ENCODE peak calls at places on chromosomes 11 and 22, in six cellular contexts. X, S, D, J, Q and T are unnamed samples.

GRCh38 chr22:49170053-49170452 is 657.6 kb downstream of the BRD1 start:
- DNase-seq in X (no peak), S (no peak), D (no peak), J (no peak), Q (no peak), T (no peak)

GRCh38 chr11:96229354-96229973 is 113.5 kb downstream of the MAML2 start:
- DNase-seq in X (no peak), S (no peak), D (no peak), J (no peak), Q (no peak), T (no peak)

GRCh38 chr11:7449841-7450214 is 35.5 kb upstream of the OLFML1 start:
- DNase-seq in X (no peak), S (no peak), D (no peak), J (no peak), Q (no peak), T (no peak)

GRCh38 chr11:78419327-78419726 is 1.7 kb upstream of the GAB2 start:
- DNase-seq in X (no peak), S (peak; percentile 75), D (peak; percentile 99), J (peak; percentile 73), Q (peak; percentile 44), T (peak; percentile 97)

GRCh38 chr11:82663535-82663934 is 70.1 kb downstream of the FAM181B start:
- DNase-seq in X (no peak), S (no peak), D (no peak), J (no peak), Q (no peak), T (no peak)

GRCh38 chr11:129418039-129418438 is 42.4 kb downstream of the BARX2 start:
- DNase-seq in X (no peak), S (no peak), D (no peak), J (peak; percentile 16), Q (no peak), T (no peak)

GRCh38 chr22:44023404-44024287 is 456 bp upstream of the PARVB start:
- DNase-seq in X (peak; percentile 65), S (peak; percentile 42), D (peak; percentile 43), J (no peak), Q (no peak), T (no peak)

GRCh38 chr11:76025068-76025467 is 181.2 kb downstream of the WNT11 start:
- DNase-seq in X (no peak), S (no peak), D (peak; percentile 85), J (no peak), Q (no peak), T (peak; percentile 95)

GRCh38 chr11:30583505-30584280 is 2.5 kb downstream of the MPPED2 start:
- DNase-seq in X (peak; percentile 70), S (peak; percentile 66), D (no peak), J (peak; percentile 7), Q (peak; percentile 6), T (no peak)
- H3K4me3 ChIP-seq in X (peak overlapping the region; percentile 91), S (peak overlapping the region; percentile 44), D (no peak overlapping the region), J (no peak overlapping the region), Q (peak overlapping the region; percentile 96), T (no peak overlapping the region)

DNA sequence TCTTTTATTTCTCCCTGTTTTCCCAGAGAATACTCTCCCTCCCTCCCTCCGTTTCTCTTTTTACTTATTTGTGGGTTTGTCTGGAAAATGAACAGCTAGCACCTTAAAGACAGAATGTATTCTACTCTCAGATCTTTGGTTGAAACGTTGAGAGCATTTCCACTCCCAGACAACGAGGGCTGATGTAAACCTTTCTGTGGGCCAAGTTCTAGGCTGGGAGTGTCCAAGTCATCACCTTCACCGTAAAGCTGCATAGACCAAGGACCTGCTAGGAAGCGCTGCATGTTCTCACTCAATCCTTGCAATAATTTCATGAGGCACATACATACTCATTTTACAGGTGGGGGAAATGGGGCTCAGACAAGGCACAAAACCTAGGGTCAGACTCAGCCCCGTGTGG is 32.4 kb downstream of the MYH9 start:
- DNase-seq in X (no peak), S (no peak), D (peak; percentile 66), J (no peak), Q (no peak), T (peak; percentile 66)
- H3K4me3 ChIP-seq in X (no peak overlapping the region), S (no peak overlapping the region), D (peak overlapping the region; percentile 5), J (no peak overlapping the region), Q (no peak overlapping the region), T (no peak overlapping the region)

GRCh38 chr11:42709216-42709615 is 602.6 kb upstream of the API5 start:
- DNase-seq in X (no peak), S (no peak), D (no peak), J (no peak), Q (no peak), T (no peak)
- H3K4me3 ChIP-seq in X (no peak overlapping the region), S (no peak overlapping the region), D (no peak overlapping the region), J (no peak overlapping the region), Q (no peak overlapping the region), T (no peak overlapping the region)

DNA sequence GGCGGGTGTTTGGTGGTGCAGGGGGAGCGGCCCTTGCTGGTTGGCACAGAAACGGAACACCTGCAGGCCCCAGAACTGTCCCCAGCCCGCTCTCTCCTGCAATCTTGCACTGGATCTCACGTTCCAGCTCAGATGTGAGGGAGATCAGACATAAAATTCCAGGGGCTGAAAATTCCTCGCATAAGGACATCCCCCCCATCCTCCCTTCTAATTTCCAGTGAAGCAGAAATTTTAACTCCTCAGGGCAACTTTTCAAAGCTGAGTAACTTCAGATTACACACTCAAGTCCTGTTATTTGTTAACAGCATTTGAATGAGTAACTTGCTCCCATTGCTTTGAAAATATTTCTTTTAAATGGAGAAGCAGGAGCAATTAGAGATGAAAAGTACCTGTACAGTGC is 40.3 kb upstream of the RASSF10 start:
- DNase-seq in X (no peak), S (no peak), D (no peak), J (no peak), Q (no peak), T (no peak)
- H3K4me3 ChIP-seq in X (no peak overlapping the region), S (no peak overlapping the region), D (no peak overlapping the region), J (no peak overlapping the region), Q (no peak overlapping the region), T (no peak overlapping the region)

GRCh38 chr22:45762545-45763235 is 91.1 kb downstream of the ATXN10 start:
- DNase-seq in X (no peak), S (no peak), D (no peak), J (no peak), Q (no peak), T (peak; percentile 28)

GRCh38 chr22:45763236-45763624 is 91.6 kb downstream of the ATXN10 start:
- DNase-seq in X (no peak), S (no peak), D (no peak), J (no peak), Q (no peak), T (no peak)

GRCh38 chr22:45757936-45758335 is 86.3 kb downstream of the ATXN10 start:
- DNase-seq in X (no peak), S (no peak), D (no peak), J (no peak), Q (no peak), T (no peak)

GRCh38 chr22:45758603-45759002 is 87.0 kb downstream of the ATXN10 start:
- DNase-seq in X (no peak), S (no peak), D (peak; percentile 83), J (no peak), Q (no peak), T (no peak)

DNA sequence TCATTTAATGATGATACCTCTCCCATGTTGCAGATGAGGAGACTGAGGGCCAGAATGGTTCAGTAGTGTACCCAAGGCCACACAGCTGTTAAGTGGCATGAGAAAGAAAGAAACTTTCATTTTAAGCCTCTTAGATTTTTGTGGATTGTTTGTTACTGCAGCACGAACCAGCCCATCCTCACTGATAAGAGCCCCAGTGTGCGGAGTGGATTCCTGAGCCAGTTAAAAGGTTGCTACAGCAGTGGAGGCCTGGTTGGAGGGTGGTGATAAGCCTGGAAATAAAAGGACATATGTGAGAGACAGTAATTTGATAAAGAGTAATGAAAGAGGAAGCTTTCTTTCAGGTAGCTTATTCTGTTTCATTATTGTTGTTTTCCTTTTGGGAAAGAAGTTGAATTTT is 89.0 kb downstream of the ATXN10 start:
- DNase-seq in X (no peak), S (no peak), D (no peak), J (no peak), Q (no peak), T (no peak)
- H3K4me3 ChIP-seq in X (no peak overlapping the region), S (no peak overlapping the region), D (no peak overlapping the region), J (no peak overlapping the region), Q (no peak overlapping the region), T (no peak overlapping the region)

GRCh38 chr11:12112150-12112520 is 1.7 kb downstream of the MICAL2 start:
- DNase-seq in X (no peak), S (no peak), D (no peak), J (no peak), Q (no peak), T (no peak)
- H3K4me3 ChIP-seq in X (peak overlapping the region; percentile 86), S (peak overlapping the region; percentile 76), D (peak overlapping the region; percentile 89), J (no peak overlapping the region), Q (peak overlapping the region; percentile 72), T (peak overlapping the region; percentile 70)

GRCh38 chr11:122363306-122363705 is 247.3 kb upstream of the BLID start:
- DNase-seq in X (no peak), S (no peak), D (no peak), J (no peak), Q (no peak), T (no peak)
- H3K4me3 ChIP-seq in X (no peak overlapping the region), S (no peak overlapping the region), D (no peak overlapping the region), J (no peak overlapping the region), Q (no peak overlapping the region), T (no peak overlapping the region)